ENCODE peak calls at places on chromosomes 3 and 15, in six cellular contexts. D is kidney, M is fibroblast of the aortic adventitia, X is cardiac muscle cell, H is HCT116, W is neural progenitor cell. B is an unnamed sample.

GRCh38 chr3:44114142-44114541 is 127.5 kb upstream of the TOPAZ1 start:
- DNase-seq in H (peak), D (no peak), X (peak), W (peak), M (peak), B (peak)

GRCh38 chr3:190731596-190731995 is 130.9 kb downstream of the GMNC start:
- DNase-seq in H (no peak), M (no peak), X (no peak), W (no peak), D (no peak), B (no peak)

GRCh38 chr3:185280572-185281365 is 26.9 kb upstream of the EHHADH start:
- DNase-seq in D (no peak), M (peak), H (peak), X (peak), W (peak), B (peak)

GRCh38 chr15:90512981-90513380 is 16.7 kb upstream of the CRTC3 start:
- DNase-seq in M (no peak), D (no peak), H (no peak), W (no peak), X (no peak), B (no peak)

GRCh38 chr15:74780983-74781672 is 752 bp upstream of the CSK start:
- DNase-seq in X (peak), D (no peak), M (no peak), W (no peak), H (no peak), B (no peak)

GRCh38 chr15:90291679-90292356 is 26.3 kb downstream of the NGRN start:
- DNase-seq in H (peak), W (no peak), M (no peak), D (no peak), X (peak), B (peak)

GRCh38 chr15:48143856-48144255 is 23.1 kb downstream of the SLC24A5 start:
- DNase-seq in W (no peak), X (no peak), D (no peak), H (no peak), M (peak), B (no peak)

GRCh38 chr3:195612075-195612800 is 28.5 kb upstream of the APOD start:
- DNase-seq in W (no peak), H (no peak), M (no peak), D (peak), X (no peak), B (no peak)

GRCh38 chr3:37993811-37994638 is 3.4 kb downstream of the VILL start:
- DNase-seq in H (no peak), W (peak), D (peak), X (no peak), M (peak), B (peak)

GRCh38 chr3:66010348-66011097 is 28.2 kb downstream of the MAGI1 start:
- DNase-seq in W (no peak), M (no peak), X (peak), H (peak), D (no peak), B (no peak)

GRCh38 chr3:10464068-10464434 is 41.3 kb downstream of the ATP2B2 start:
- DNase-seq in X (no peak), D (no peak), M (no peak), H (no peak), W (no peak), B (no peak)

GRCh38 chr3:55202320-55202719 is 274.5 kb upstream of the LRTM1 start:
- DNase-seq in W (no peak), H (no peak), D (no peak), X (no peak), M (peak), B (no peak)

GRCh38 chr3:177777699-177778098 is 580.4 kb upstream of the TBL1XR1 start:
- DNase-seq in W (peak), X (peak), M (peak), H (peak), D (no peak), B (peak)

GRCh38 chr3:165712382-165712781 is 124.8 kb downstream of the BCHE start:
- DNase-seq in M (no peak), X (no peak), D (no peak), W (no peak), H (no peak), B (no peak)

GRCh38 chr3:192514081-192514753 is 213.1 kb downstream of the FGF12 start:
- DNase-seq in M (peak), D (peak), X (peak), H (no peak), W (peak), B (no peak)

GRCh38 chr15:27237319-27237939 is 266.4 kb downstream of the GABRG3 start:
- DNase-seq in X (no peak), W (no peak), M (no peak), D (no peak), H (no peak), B (no peak)

GRCh38 chr3:172658344-172659245 is 52.3 kb downstream of the NCEH1 start:
- DNase-seq in D (no peak), X (no peak), M (peak), W (no peak), H (peak), B (no peak)

GRCh38 chr15:52228928-52229327 is 37.7 kb upstream of the GNB5 start:
- DNase-seq in D (peak), X (no peak), M (no peak), H (peak), W (peak), B (no peak)

GRCh38 chr3:127180859-127181258 is 12.1 kb upstream of the PRR23E start:
- DNase-seq in D (no peak), W (no peak), H (no peak), M (no peak), X (no peak), B (no peak)

GRCh38 chr15:99547474-99547873 is 18.3 kb upstream of the MEF2A start:
- DNase-seq in X (no peak), M (no peak), H (no peak), W (no peak), D (no peak), B (no peak)

GRCh38 chr3:8900065-8900464 is 63.2 kb downstream of the RAD18 start:
- DNase-seq in H (no peak), M (no peak), D (no peak), X (peak), W (no peak), B (no peak)

GRCh38 chr3:196634224-196634623 is 5.3 kb upstream of the NRROS start:
- DNase-seq in X (no peak), M (no peak), H (no peak), D (no peak), W (no peak), B (no peak)

GRCh38 chr15:39801641-39802309 is 19.1 kb upstream of the FSIP1 start:
- DNase-seq in D (no peak), W (peak), X (peak), M (no peak), H (peak), B (peak)

GRCh38 chr15:49625460-49626036 is 4.7 kb downstream of the DTWD1 start:
- DNase-seq in W (peak), D (no peak), M (no peak), X (no peak), H (no peak), B (no peak)

GRCh38 chr3:133691410-133692107 is 29.8 kb upstream of the TOPBP1 start:
- DNase-seq in D (no peak), M (no peak), W (no peak), H (no peak), X (no peak), B (no peak)

GRCh38 chr3:66483006-66483928 is 17.6 kb downstream of the LRIG1 start:
- DNase-seq in D (peak), X (no peak), W (peak), H (no peak), M (peak), B (no peak)

GRCh38 chr15:40252438-40253178 is 13.7 kb downstream of the PAK6 start:
- DNase-seq in H (peak), W (peak), X (peak), D (peak), M (no peak), B (peak)

GRCh38 chr15:77097317-77097721 is 26.4 kb upstream of the TSPAN3 start:
- DNase-seq in W (no peak), X (no peak), H (no peak), M (no peak), D (no peak), B (peak)

GRCh38 chr3:133371181-133371580 is 28.7 kb upstream of the BFSP2 start:
- DNase-seq in X (no peak), W (no peak), D (no peak), H (no peak), M (no peak), B (no peak)

GRCh38 chr3:136194409-136195257 is 1.5 kb downstream of the MSL2 start:
- DNase-seq in D (no peak), X (peak), H (no peak), W (peak), M (peak), B (peak)

GRCh38 chr3:77039606-77040553 is at the start of gene ROBO2:
- DNase-seq in H (no peak), X (peak), D (peak), W (peak), M (no peak), B (peak)

GRCh38 chr3:99413504-99413903 is 224.9 kb upstream of the COL8A1 start:
- DNase-seq in D (no peak), M (peak), X (no peak), W (no peak), H (no peak), B (no peak)

GRCh38 chr15:63600001-63600645 is 2.9 kb downstream of the FBXL22 start:
- DNase-seq in X (peak), H (no peak), M (peak), D (no peak), W (peak), B (no peak)

GRCh38 chr3:139491027-139491700 is 14.8 kb upstream of the RBP2 start:
- DNase-seq in W (no peak), M (no peak), H (no peak), D (no peak), X (no peak), B (no peak)

GRCh38 chr15:99507016-99507731 is 58.6 kb upstream of the MEF2A start:
- DNase-seq in M (peak), W (no peak), X (peak), D (peak), H (no peak), B (peak)

GRCh38 chr3:113166719-113167492 is 44.5 kb upstream of the BOC start:
- DNase-seq in W (peak), X (peak), M (peak), D (peak), H (no peak), B (peak)

GRCh38 chr3:45545476-45545875 is 49.1 kb upstream of the LIMD1 start:
- DNase-seq in X (no peak), D (peak), W (no peak), H (no peak), M (no peak), B (no peak)
- TF ChIP-seq CTCF in X (no peak), D (no peak), W (no peak), H (no peak), M (no peak), B (no peak)

GRCh38 chr15:93072011-93072410 is 17.0 kb downstream of the RGMA start:
- DNase-seq in D (no peak), M (peak), X (no peak), W (peak), H (no peak), B (no peak)

GRCh38 chr15:93070136-93070535 is 18.9 kb downstream of the RGMA start:
- DNase-seq in D (no peak), W (no peak), X (no peak), H (no peak), M (no peak), B (no peak)

GRCh38 chr15:93072440-93073394 is 16.3 kb downstream of the RGMA start:
- DNase-seq in H (peak), W (peak), X (peak), M (peak), D (peak), B (peak)

GRCh38 chr15:93071469-93071891 is 17.5 kb downstream of the RGMA start:
- DNase-seq in W (peak), X (peak), M (peak), D (no peak), H (no peak), B (no peak)

DNA sequence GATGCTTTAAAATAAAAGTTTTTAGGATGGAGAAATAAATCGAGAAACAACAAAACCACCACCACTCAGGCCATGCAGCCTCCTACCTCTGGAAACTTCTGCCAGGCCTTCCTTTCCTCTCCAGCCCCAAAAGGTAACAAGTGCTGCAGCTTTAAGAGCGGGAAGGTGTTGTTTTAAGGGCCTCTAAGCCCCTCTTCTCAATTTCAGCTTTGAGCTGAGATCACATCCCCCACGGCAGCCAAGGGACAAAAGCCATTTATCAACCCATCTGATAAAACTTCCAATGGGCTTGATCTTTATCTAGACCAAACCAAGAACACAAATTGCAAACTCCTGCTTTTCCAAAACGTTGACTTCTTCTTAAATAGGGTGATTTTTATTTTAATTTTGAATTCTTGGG is 18.1 kb downstream of the RGMA start:
- DNase-seq in H (no peak), D (no peak), X (no peak), M (no peak), W (peak), B (no peak)
- TF ChIP-seq CTCF in H (no peak), D (no peak), X (no peak), M (no peak), W (no peak), B (no peak)

DNA sequence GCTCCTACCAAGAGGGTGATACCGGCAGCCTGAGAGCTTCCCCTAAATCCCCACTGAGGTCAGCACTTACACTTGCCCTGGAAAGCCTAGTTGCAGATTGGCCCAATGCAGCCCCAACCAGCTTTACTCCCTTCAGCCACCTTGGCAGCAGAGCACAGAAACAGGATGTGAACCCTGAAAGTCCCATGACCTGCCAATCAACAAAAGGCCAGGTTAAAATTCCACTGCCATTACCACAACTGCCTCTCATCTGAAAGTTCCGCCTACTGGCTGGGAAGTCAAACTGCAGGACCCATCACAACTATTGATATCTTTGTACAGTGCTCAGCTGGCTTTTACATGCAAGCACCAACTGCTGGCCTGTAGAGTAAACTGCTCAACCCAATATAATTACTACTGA is 156.2 kb downstream of the ZMAT3 start:
- DNase-seq in M (no peak), X (no peak), D (no peak), H (no peak), W (no peak), B (no peak)
- TF ChIP-seq CTCF in M (no peak), X (no peak), D (no peak), H (no peak), W (no peak), B (no peak)

GRCh38 chr15:78242128-78242527 is 7.8 kb upstream of the ACSBG1 start:
- DNase-seq in H (no peak), D (no peak), X (peak), M (no peak), W (peak), B (peak)
- TF ChIP-seq CTCF in H (peak), D (no peak), X (peak), M (peak), W (peak), B (peak)

DNA sequence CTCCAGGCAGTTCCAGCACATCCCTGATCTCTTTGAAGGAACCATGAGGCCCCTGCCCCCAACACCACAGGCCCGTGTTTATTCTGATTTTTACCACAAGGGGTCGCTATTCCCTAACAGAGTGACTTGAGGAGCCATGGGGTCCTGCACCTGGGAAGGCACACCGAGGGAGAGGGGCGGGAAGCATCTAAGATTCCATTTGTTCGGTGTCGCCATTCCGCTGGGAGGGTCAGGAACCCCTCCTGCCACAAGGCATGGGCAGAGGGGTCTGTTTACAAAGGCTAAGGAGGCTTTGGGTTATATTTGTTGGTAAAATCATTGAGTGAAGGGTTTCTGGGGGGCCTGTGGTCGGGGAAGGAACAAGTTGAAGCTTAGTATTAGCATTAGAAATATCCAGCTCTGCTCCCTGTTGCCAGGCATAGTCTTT is 77.1 kb downstream of the WDR76 start:
- DNase-seq in D (no peak), W (peak), X (peak), M (peak), H (peak), B (peak)
- TF ChIP-seq CTCF in D (peak), W (peak), X (peak), M (peak), H (peak), B (peak)

GRCh38 chr15:29773816-29774215 is 48.5 kb downstream of the TJP1 start:
- DNase-seq in X (no peak), W (no peak), M (no peak), H (no peak), D (no peak), B (no peak)

GRCh38 chr15:29774900-29775299 is 47.4 kb downstream of the TJP1 start:
- DNase-seq in M (peak), D (no peak), X (no peak), W (no peak), H (peak), B (no peak)

GRCh38 chr15:29765898-29766537 is 56.2 kb downstream of the TJP1 start:
- DNase-seq in X (no peak), D (peak), H (no peak), W (no peak), M (peak), B (no peak)

GRCh38 chr15:29773000-29773399 is 49.3 kb downstream of the TJP1 start:
- DNase-seq in D (no peak), M (no peak), X (no peak), W (no peak), H (no peak), B (no peak)

DNA sequence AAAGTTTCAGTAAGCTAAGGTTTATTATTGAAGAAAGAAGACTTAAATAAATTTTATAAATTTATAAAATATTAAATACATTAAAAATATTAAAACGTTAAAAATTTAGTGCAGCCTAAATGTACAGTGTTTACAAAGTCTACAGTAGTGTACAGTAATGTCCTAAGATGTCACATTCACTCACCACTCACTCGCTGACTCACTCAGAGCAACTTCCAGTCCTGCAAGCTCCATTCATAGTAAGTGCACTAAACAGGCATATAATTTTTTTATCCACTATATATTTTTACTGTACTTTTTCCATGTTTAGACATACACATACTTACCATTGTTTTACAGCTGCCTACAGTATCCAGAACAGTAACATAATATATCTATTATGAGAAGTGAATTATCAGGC is 51.5 kb downstream of the TJP1 start:
- DNase-seq in X (no peak), D (no peak), H (no peak), M (no peak), W (no peak), B (no peak)
- TF ChIP-seq CTCF in X (no peak), D (no peak), H (no peak), M (no peak), W (no peak), B (no peak)

DNA sequence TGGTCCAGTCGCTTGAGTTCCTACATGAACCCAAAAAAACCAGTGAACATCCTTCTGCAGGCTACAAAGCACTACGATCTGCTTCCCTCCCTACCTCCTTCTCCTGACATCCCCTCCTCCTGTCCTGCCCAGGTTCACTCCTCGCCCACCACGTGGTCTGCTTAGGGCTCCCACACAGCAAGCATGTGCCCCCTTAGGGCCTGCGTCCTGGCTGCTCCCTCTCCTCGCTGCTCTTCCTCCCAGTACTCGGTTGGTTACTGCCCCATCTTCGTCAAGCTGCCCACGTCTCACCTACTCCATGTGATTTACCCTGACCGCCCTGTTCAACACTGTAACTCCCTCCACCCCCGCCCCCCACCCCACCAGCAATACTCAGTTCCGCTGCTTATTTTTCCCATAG is 20.8 kb upstream of the ATP13A3 start:
- DNase-seq in M (no peak), W (no peak), D (no peak), H (no peak), X (no peak), B (no peak)
- TF ChIP-seq CTCF in M (no peak), W (no peak), D (no peak), H (no peak), X (no peak), B (no peak)

GRCh38 chr3:13947912-13948311 is 68.0 kb upstream of the WNT7A start:
- DNase-seq in H (no peak), W (peak), D (peak), X (peak), M (no peak), B (no peak)
- TF ChIP-seq CTCF in H (no peak), W (no peak), D (no peak), X (no peak), M (no peak), B (no peak)

DNA sequence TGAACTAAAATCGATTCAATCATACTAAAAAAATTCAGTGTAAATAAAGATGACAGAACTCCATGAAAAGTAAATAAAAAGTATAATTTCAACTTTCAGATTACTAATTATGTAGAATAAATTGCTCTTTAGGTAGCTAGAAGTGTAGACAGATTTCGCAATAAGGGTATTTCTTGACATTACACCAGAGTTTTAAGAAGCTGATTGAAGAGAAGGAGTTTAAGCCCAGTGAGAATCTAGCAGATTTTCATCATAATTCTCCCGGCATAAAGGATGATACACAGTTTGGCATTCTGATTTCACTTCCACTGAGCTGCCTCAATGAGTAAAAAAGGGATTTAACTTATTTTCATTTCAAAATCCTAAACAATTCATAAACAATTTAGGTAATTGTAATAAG is 259.2 kb downstream of the NEK10 start:
- DNase-seq in D (no peak), M (no peak), H (no peak), X (no peak), W (no peak), B (no peak)
- TF ChIP-seq CTCF in D (no peak), M (no peak), H (no peak), X (no peak), W (no peak), B (no peak)

GRCh38 chr3:117619805-117620204 is 910.2 kb downstream of the TUSC7 start:
- DNase-seq in W (no peak), M (no peak), X (no peak), H (no peak), D (no peak), B (no peak)

GRCh38 chr3:117618462-117618861 is 908.9 kb downstream of the TUSC7 start:
- DNase-seq in D (no peak), H (no peak), X (no peak), W (no peak), M (no peak), B (no peak)

GRCh38 chr3:117611242-117611641 is 901.7 kb downstream of the TUSC7 start:
- DNase-seq in M (no peak), X (no peak), W (peak), D (no peak), H (no peak), B (peak)

GRCh38 chr3:117616213-117616612 is 906.6 kb downstream of the TUSC7 start:
- DNase-seq in H (no peak), W (no peak), M (no peak), X (no peak), D (no peak), B (no peak)
- TF ChIP-seq CTCF in H (no peak), W (no peak), M (peak), X (peak), D (no peak), B (peak)

B was measured in BE2C.